ENCODE peak calls at places on chromosomes 12 and 14, in seven cellular contexts. W is SK-N-SH, P is HCT116, K is K562, B is GM12878, Z is HepG2, I is H1. U is an unnamed sample.

GRCh38 chr14:54187439-54187838 is 209.4 kb upstream of the CDKN3 start:
- DNase-seq in I (no peak), W (no peak), B (no peak), Z (no peak), K (no peak), P (no peak), U (no peak)

GRCh38 chr14:68894123-68894522 is 85.0 kb downstream of the ACTN1 start:
- DNase-seq in I (no peak), K (no peak), W (no peak), B (no peak), P (no peak), Z (no peak), U (no peak)

GRCh38 chr14:45558183-45558582 is 305.2 kb upstream of the MIS18BP1 start:
- DNase-seq in W (no peak), K (no peak), I (no peak), Z (no peak), P (no peak), B (no peak), U (no peak)

GRCh38 chr12:69007858-69008314 is 74.9 kb upstream of the CPM start:
- DNase-seq in B (no peak), I (no peak), Z (no peak), K (no peak), P (no peak), W (no peak), U (peak)

GRCh38 chr12:12282761-12283160 is 15.9 kb upstream of the LRP6 start:
- DNase-seq in Z (no peak), W (no peak), I (no peak), B (no peak), K (no peak), P (no peak), U (no peak)

GRCh38 chr14:93105362-93105761 is 10.4 kb downstream of the ITPK1 start:
- DNase-seq in P (no peak), K (no peak), Z (no peak), W (no peak), I (no peak), B (no peak), U (no peak)

GRCh38 chr14:55351111-55351510 is 60.5 kb downstream of the ATG14 start:
- DNase-seq in K (no peak), I (no peak), P (no peak), B (no peak), Z (no peak), W (no peak), U (no peak)

GRCh38 chr12:67039995-67040860 is 228.9 kb upstream of the CAND1 start:
- DNase-seq in I (no peak), K (no peak), B (no peak), Z (no peak), W (no peak), P (no peak), U (no peak)

GRCh38 chr12:106084048-106084671 is 54.6 kb downstream of the NUAK1 start:
- DNase-seq in I (peak), W (no peak), Z (peak), P (peak), B (no peak), K (no peak), U (no peak)

GRCh38 chr12:68367136-68367535 is 35.0 kb upstream of the MDM1 start:
- DNase-seq in B (no peak), W (no peak), I (no peak), Z (no peak), P (no peak), K (no peak), U (no peak)

GRCh38 chr12:19829100-19829853 is 390.0 kb downstream of the AEBP2 start:
- DNase-seq in Z (no peak), I (no peak), W (no peak), P (no peak), B (no peak), K (no peak), U (no peak)

GRCh38 chr12:93572712-93573551 is 457 bp downstream of the SOCS2 start:
- DNase-seq in W (peak), B (no peak), P (no peak), I (no peak), K (peak), Z (no peak), U (no peak)

GRCh38 chr12:71010143-71010479 is 89.6 kb upstream of the PTPRR start:
- DNase-seq in Z (no peak), W (peak), B (no peak), P (no peak), I (no peak), K (no peak), U (no peak)

DNA sequence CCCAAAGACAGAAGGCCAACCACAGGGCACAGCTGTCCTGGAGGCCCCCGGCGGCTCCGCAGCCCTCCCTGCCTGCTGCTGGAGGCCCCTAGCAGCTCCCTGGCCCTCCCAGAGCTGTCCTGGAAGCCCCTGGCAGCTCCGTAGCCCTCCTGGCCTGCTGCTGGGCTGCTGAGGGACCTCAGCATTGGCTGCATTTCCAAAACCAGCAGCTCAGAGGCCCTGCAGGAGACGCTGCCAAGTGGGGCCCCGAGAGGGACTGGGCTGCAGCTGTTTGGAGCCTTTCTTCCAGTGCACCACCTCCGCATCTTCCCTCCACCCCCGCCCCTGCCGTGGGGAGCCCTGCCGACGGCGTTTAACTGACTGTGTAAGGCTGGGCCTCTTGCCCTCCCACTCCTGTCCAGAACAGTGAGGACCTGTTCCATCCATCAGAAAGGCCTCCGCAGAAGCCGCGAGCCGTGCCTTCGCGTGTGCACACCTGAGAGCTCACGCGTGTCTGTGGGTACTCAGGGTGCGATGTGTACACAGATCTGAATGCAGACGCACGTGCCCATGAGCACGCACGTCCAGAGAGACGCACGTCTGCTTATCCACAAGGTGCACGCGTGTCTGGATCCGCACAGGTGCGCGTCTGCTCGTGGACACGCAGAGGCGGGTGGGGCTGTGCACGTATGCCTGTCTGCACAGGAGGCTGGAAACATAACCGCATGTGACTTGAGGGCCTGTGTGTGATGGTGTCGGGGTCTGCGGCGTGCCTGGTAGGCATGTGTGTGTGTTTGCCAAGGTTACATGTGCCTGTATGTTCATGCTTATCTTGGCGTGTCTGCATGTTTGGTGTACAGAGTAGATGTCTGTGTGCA is 57.0 kb upstream of the FBRSL1 start:
- DNase-seq in K (no peak), B (no peak), I (no peak), W (no peak), Z (no peak), P (no peak), U (no peak)
- TF ChIP-seq JUND in K (no peak), B (no peak), I (no peak), W (no peak), Z (no peak), P (no peak), U (no peak)

GRCh38 chr12:83462419-83462818 is 775.7 kb downstream of the TMTC2 start:
- DNase-seq in P (peak), I (no peak), W (no peak), K (no peak), B (no peak), Z (no peak), U (no peak)
- TF ChIP-seq JUND in P (no peak), I (no peak), W (no peak), K (no peak), B (no peak), Z (no peak), U (no peak)

DNA sequence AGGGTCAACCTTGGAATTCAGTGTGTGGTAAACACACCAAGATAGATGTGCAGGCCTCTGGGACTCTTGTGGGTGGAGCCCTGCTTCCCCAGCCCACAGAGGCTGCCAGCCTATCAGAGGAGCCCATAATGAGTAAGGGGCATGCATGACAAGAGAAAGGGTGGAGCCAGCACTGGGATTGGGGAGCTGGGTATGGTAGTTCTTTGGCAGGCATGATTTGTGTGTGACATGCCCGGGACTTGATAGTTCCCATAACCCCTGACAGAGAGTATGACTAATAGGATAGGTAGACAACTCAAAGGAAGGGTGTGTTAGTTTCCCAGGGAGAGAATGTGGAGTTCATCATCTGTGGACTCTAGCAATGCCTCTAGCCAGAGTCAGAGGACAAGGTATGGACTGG is 143.0 kb downstream of the EMP1 start:
- DNase-seq in I (no peak), P (peak), K (no peak), Z (peak), B (no peak), W (no peak), U (no peak)
- TF ChIP-seq JUND in I (no peak), P (peak), K (no peak), Z (no peak), B (no peak), W (no peak), U (no peak)

GRCh38 chr12:57430931-57431566 is at the start of gene R3HDM2:
- DNase-seq in B (peak), Z (peak), I (peak), W (peak), K (peak), P (peak), U (peak)

GRCh38 chr12:57439762-57440266 is 5.2 kb downstream of the INHBC start:
- DNase-seq in B (no peak), K (no peak), I (no peak), P (no peak), W (no peak), Z (no peak), U (no peak)

GRCh38 chr12:57434517-57435223 is at the start of gene INHBC:
- DNase-seq in P (no peak), K (no peak), B (no peak), I (no peak), Z (peak), W (no peak), U (no peak)

GRCh38 chr12:57433370-57433769 is 1.2 kb upstream of the INHBC start:
- DNase-seq in P (no peak), I (no peak), K (no peak), B (no peak), W (no peak), Z (no peak), U (no peak)

GRCh38 chr12:57435288-57435687 is 704 bp downstream of the INHBC start:
- DNase-seq in P (no peak), W (no peak), K (no peak), I (no peak), B (no peak), Z (no peak), U (no peak)
- TF ChIP-seq JUND in P (no peak), W (no peak), K (no peak), I (no peak), B (no peak), Z (no peak), U (no peak)